ENCODE peak calls at places on chromosomes 6 and 20, in nine cellular contexts. F is psoas muscle, U is lung, X is body of pancreas, W is IMR-90, H is mammary epithelial cell, M is colonic mucosa, Y is cardiac muscle cell, S is Panc1. Q is an unnamed sample.

GRCh38 chr6:42100029-42100901 is 42.2 kb downstream of the C6orf132 start:
- DNase-seq in F (no peak), U (no peak), X (no peak), W (peak; percentile 84), H (peak; percentile 82), M (peak; percentile 71), Y (peak; percentile 69), S (no peak), Q (no peak)

GRCh38 chr6:133062077-133062476 is 179.1 kb upstream of the EYA4 start:
- DNase-seq in F (no peak), U (no peak), X (no peak), W (peak; percentile 100), H (no peak), M (no peak), Y (peak; percentile 91), S (no peak), Q (peak; percentile 40)

GRCh38 chr6:130872250-130873095 is 45.3 kb downstream of the SMLR1 start:
- DNase-seq in F (peak; percentile 80), U (peak; percentile 59), X (peak; percentile 69), W (peak; percentile 44), H (peak; percentile 26), M (peak; percentile 77), Y (peak; percentile 66), S (peak; percentile 53), Q (peak; percentile 78)

GRCh38 chr6:157954150-157955117 is 27.2 kb upstream of the SYNJ2 start:
- DNase-seq in F (no peak), U (no peak), X (peak; percentile 81), W (peak; percentile 26), H (peak; percentile 56), M (peak; percentile 92), Y (peak; percentile 65), S (no peak), Q (no peak)

GRCh38 chr6:11762782-11763459 is 15.7 kb downstream of the ADTRP start:
- DNase-seq in F (no peak), U (no peak), X (no peak), W (no peak), H (no peak), M (no peak), Y (no peak), S (no peak), Q (no peak)

GRCh38 chr6:73652637-73653570 is 888 bp downstream of the SLC17A5 start:
- DNase-seq in F (peak; percentile 67), U (peak; percentile 56), X (peak; percentile 62), W (peak; percentile 41), H (peak; percentile 59), M (peak; percentile 81), Y (peak; percentile 54), S (peak; percentile 75), Q (peak; percentile 31)

GRCh38 chr20:32517914-32518592 is 67.1 kb downstream of the NOL4L start:
- DNase-seq in F (no peak), U (no peak), X (peak; percentile 7), W (no peak), H (no peak), M (no peak), Y (no peak), S (no peak), Q (no peak)

GRCh38 chr6:16355238-16355637 is 116.9 kb downstream of the GMPR start:
- DNase-seq in F (no peak), U (no peak), X (no peak), W (no peak), H (no peak), M (no peak), Y (no peak), S (no peak), Q (no peak)

GRCh38 chr6:104896914-104897313 is 37.2 kb upstream of the HACE1 start:
- DNase-seq in F (no peak), U (no peak), X (no peak), W (no peak), H (no peak), M (no peak), Y (no peak), S (no peak), Q (no peak)
- TF ChIP-seq CTCF in F (no peak), U (no peak), X (no peak), W (peak; percentile 34), H (peak; percentile 41), M (no peak), Y (peak; percentile 21), S (peak; percentile 65), Q (no peak)

GRCh38 chr20:21703740-21704407 is 1.6 kb upstream of the PAX1 start:
- DNase-seq in F (no peak), U (no peak), X (no peak), W (no peak), H (no peak), M (no peak), Y (no peak), S (no peak), Q (no peak)

GRCh38 chr20:21705466-21706344 is at the start of gene PAX1:
- DNase-seq in F (no peak), U (no peak), X (no peak), W (no peak), H (no peak), M (no peak), Y (peak; percentile 6), S (no peak), Q (no peak)

GRCh38 chr20:21702553-21703467 is 2.7 kb upstream of the PAX1 start:
- DNase-seq in F (peak; percentile 77), U (peak; percentile 51), X (peak; percentile 50), W (peak; percentile 3), H (peak; percentile 40), M (peak; percentile 49), Y (peak; percentile 47), S (no peak), Q (no peak)

GRCh38 chr20:21706345-21707195 is 1.1 kb downstream of the PAX1 start:
- DNase-seq in F (no peak), U (no peak), X (no peak), W (no peak), H (no peak), M (no peak), Y (no peak), S (no peak), Q (no peak)

DNA sequence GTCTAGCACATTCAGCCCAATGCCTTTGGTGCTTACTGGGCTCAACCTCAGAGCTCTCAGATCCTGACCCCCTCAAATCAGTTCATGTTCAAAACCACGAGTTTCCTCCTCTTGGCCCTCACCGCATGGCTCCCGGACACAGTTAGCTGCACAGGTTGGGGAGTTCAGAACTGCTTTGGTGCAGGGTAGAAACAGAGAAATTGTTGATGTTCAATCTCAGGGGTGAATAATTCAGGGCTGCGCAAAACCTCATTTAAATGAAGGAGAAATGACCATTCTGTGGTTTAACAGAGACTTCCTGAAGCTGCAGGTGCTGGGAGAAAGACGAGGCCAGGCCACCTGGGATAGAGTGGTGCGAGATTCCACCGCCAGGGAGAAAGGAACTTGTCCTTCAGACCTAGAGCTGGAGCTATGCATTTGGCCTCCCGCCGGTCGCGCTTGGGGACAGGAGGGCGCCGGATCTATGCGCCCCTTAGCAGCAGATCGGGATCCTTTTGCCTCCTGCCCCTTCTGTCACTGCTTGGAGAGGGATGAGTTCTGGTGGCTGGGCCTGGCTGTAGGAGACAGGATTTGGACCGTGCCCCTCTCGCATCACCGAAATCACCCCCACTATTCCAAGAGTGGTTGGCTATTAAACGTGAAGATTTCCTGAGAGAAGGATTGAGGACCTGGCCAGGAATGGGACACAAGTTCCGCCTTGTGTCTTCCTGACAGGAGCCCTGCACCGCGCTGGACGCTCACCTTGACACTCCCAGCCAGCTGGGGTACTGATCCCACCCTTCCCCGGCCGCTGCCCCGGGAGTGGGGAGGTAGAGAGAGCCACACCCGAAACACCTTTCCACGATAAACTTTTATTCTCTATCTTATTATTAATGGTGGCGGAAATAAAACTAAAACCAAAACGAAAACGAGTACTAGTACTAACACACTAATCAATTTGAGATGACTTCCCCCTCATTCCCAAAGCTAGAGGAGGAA is 767 bp upstream of the PAX1 start:
- DNase-seq in F (no peak), U (no peak), X (no peak), W (no peak), H (no peak), M (no peak), Y (no peak), S (no peak), Q (no peak)
- H3K4me3 ChIP-seq in F (no peak overlapping the region), U (no peak overlapping the region), X (no peak overlapping the region), W (no peak overlapping the region), H (no peak overlapping the region), M (no peak overlapping the region), Y (no peak overlapping the region), S (no peak overlapping the region), Q (no peak overlapping the region)

DNA sequence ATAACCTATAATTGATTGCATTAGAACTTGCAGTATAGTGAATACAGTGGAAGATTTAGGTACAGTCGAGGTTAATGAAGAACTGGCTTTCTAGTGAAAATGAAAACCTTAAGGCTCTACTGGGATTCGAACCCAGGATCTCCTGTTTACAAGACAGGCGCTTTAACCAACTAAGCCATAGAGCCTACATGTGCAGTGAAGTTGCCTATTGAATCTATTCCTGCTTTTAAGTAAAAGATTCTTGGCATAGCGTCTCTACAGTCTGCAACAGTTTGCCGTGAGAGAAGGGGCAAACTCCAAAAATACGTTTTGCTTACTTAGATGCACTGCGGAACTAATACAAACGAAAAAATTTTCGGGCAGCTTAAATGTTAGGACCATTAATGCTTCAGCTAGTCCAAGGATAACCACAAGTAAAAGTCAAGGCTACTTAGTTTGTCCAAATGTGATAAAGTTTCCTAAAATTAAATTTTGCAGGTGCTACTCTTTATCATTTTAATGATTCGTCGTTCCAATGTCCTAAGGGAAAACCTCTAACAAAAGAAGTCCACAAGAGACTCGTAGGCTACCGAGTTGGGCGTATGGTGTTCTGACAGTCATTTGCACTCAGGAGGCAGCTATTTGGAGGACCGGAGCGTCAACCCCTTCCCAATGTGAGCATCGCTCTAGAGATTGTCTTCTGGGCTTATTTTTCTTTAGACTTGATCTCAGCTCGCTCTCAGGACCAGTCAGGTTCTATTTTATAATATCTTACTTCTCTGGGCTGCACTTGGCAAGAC is 31.3 kb upstream of the ZSCAN23 start:
- DNase-seq in F (no peak), U (no peak), X (no peak), W (peak; percentile 92), H (peak; percentile 82), M (peak; percentile 27), Y (peak; percentile 85), S (peak; percentile 92), Q (no peak)
- H3K27me3 ChIP-seq in F (no peaks in the 10 kb centered on the region), U (peaks cover 3% of the 10 kb centered on the region), X (no peaks in the 10 kb centered on the region), W (peaks cover 7% of the 10 kb centered on the region), H (no peaks in the 10 kb centered on the region), M (peaks cover 6% of the 10 kb centered on the region), Y (peaks cover 3% of the 10 kb centered on the region), S (peaks cover 2% of the 10 kb centered on the region), Q (no peaks in the 10 kb centered on the region)

GRCh38 chr20:22343612-22344011 is 240.8 kb downstream of the FOXA2 start:
- DNase-seq in F (no peak), U (no peak), X (no peak), W (no peak), H (no peak), M (no peak), Y (no peak), S (no peak), Q (no peak)

GRCh38 chr20:22339946-22340345 is 244.4 kb downstream of the FOXA2 start:
- DNase-seq in F (no peak), U (no peak), X (no peak), W (no peak), H (peak; percentile 73), M (no peak), Y (no peak), S (no peak), Q (no peak)

GRCh38 chr20:22339091-22339881 is 245.1 kb downstream of the FOXA2 start:
- DNase-seq in F (no peak), U (peak; percentile 54), X (peak; percentile 57), W (peak; percentile 63), H (peak; percentile 65), M (peak; percentile 78), Y (peak; percentile 81), S (peak; percentile 84), Q (peak; percentile 21)

GRCh38 chr20:22342410-22342809 is 242.0 kb downstream of the FOXA2 start:
- DNase-seq in F (no peak), U (no peak), X (no peak), W (no peak), H (no peak), M (no peak), Y (no peak), S (no peak), Q (no peak)

GRCh38 chr20:22341508-22341907 is 242.9 kb downstream of the FOXA2 start:
- DNase-seq in F (no peak), U (no peak), X (no peak), W (no peak), H (peak; percentile 64), M (no peak), Y (peak; percentile 2), S (peak; percentile 68), Q (no peak)
- TF ChIP-seq CTCF in F (no peak), U (no peak), X (no peak), W (no peak), H (no peak), M (no peak), Y (no peak), S (no peak), Q (no peak)

Q was measured in ovary.